ENCODE peak calls at places on chromosome 5, in nine cellular contexts. One of them, this sample, is unnamed.

GRCh38 chr5:140128376-140128775 is 2.6 kb downstream of the IGIP start:
- DNase-seq in psoas muscle: no peak
- DNase-seq in endothelial cell: no peak
- DNase-seq in T47D: no peak
- DNase-seq in activated CD4-positive, CD25-positive, alpha-beta regulatory T cell treated with anti-CD3 and anti-CD28 coated beads, Interleukin-2, amount 50 U/mL, for 16 hours: no peak
- DNase-seq in cerebellum: no peak
- DNase-seq in NCI-H774: no peak
- DNase-seq in tibial nerve: no peak
- DNase-seq in epithelial cell of esophagus: no peak
- DNase-seq in this sample: no peak

GRCh38 chr5:9268226-9268625 is 277.6 kb downstream of the SEMA5A start:
- DNase-seq in psoas muscle: no peak
- DNase-seq in epithelial cell of esophagus: no peak
- DNase-seq in NCI-H774: no peak
- DNase-seq in cerebellum: no peak
- DNase-seq in tibial nerve: no peak
- DNase-seq in activated CD4-positive, CD25-positive, alpha-beta regulatory T cell treated with anti-CD3 and anti-CD28 coated beads, Interleukin-2, amount 50 U/mL, for 16 hours: no peak
- DNase-seq in endothelial cell: no peak
- DNase-seq in T47D: no peak
- DNase-seq in this sample: no peak

GRCh38 chr5:170552486-170553122 is 48.8 kb downstream of the KCNIP1 start:
- DNase-seq in epithelial cell of esophagus: peak
- DNase-seq in psoas muscle: peak
- DNase-seq in cerebellum: peak
- DNase-seq in T47D: peak
- DNase-seq in endothelial cell: peak
- DNase-seq in tibial nerve: peak
- DNase-seq in NCI-H774: no peak
- DNase-seq in activated CD4-positive, CD25-positive, alpha-beta regulatory T cell treated with anti-CD3 and anti-CD28 coated beads, Interleukin-2, amount 50 U/mL, for 16 hours: no peak
- DNase-seq in this sample: no peak

GRCh38 chr5:52839285-52839684 is 51.6 kb downstream of the ITGA1 start:
- DNase-seq in activated CD4-positive, CD25-positive, alpha-beta regulatory T cell treated with anti-CD3 and anti-CD28 coated beads, Interleukin-2, amount 50 U/mL, for 16 hours: no peak
- DNase-seq in psoas muscle: no peak
- DNase-seq in NCI-H774: no peak
- DNase-seq in tibial nerve: no peak
- DNase-seq in endothelial cell: no peak
- DNase-seq in epithelial cell of esophagus: no peak
- DNase-seq in cerebellum: no peak
- DNase-seq in T47D: no peak
- DNase-seq in this sample: no peak

GRCh38 chr5:10632110-10632903 is 68.4 kb downstream of the ANKRD33B start:
- DNase-seq in T47D: no peak
- DNase-seq in cerebellum: no peak
- DNase-seq in tibial nerve: no peak
- DNase-seq in epithelial cell of esophagus: peak
- DNase-seq in activated CD4-positive, CD25-positive, alpha-beta regulatory T cell treated with anti-CD3 and anti-CD28 coated beads, Interleukin-2, amount 50 U/mL, for 16 hours: peak
- DNase-seq in NCI-H774: no peak
- DNase-seq in endothelial cell: no peak
- DNase-seq in psoas muscle: no peak
- DNase-seq in this sample: peak

GRCh38 chr5:177478711-177479646 is 5.5 kb upstream of the DBN1 start:
- DNase-seq in activated CD4-positive, CD25-positive, alpha-beta regulatory T cell treated with anti-CD3 and anti-CD28 coated beads, Interleukin-2, amount 50 U/mL, for 16 hours: no peak
- DNase-seq in NCI-H774: no peak
- DNase-seq in T47D: peak
- DNase-seq in tibial nerve: peak
- DNase-seq in epithelial cell of esophagus: peak
- DNase-seq in psoas muscle: peak
- DNase-seq in cerebellum: no peak
- DNase-seq in endothelial cell: no peak
- DNase-seq in this sample: peak

GRCh38 chr5:9681706-9682105 is 51.6 kb upstream of the TAS2R1 start:
- DNase-seq in tibial nerve: no peak
- DNase-seq in epithelial cell of esophagus: no peak
- DNase-seq in cerebellum: peak
- DNase-seq in psoas muscle: no peak
- DNase-seq in activated CD4-positive, CD25-positive, alpha-beta regulatory T cell treated with anti-CD3 and anti-CD28 coated beads, Interleukin-2, amount 50 U/mL, for 16 hours: no peak
- DNase-seq in NCI-H774: no peak
- DNase-seq in endothelial cell: no peak
- DNase-seq in T47D: no peak
- DNase-seq in this sample: no peak

GRCh38 chr5:133113331-133114061 is 61.7 kb downstream of the HSPA4 start:
- DNase-seq in activated CD4-positive, CD25-positive, alpha-beta regulatory T cell treated with anti-CD3 and anti-CD28 coated beads, Interleukin-2, amount 50 U/mL, for 16 hours: no peak
- DNase-seq in cerebellum: no peak
- DNase-seq in T47D: no peak
- DNase-seq in endothelial cell: no peak
- DNase-seq in psoas muscle: no peak
- DNase-seq in NCI-H774: no peak
- DNase-seq in epithelial cell of esophagus: peak
- DNase-seq in tibial nerve: no peak
- DNase-seq in this sample: peak

GRCh38 chr5:129361441-129362025 is 98.6 kb upstream of the ADAMTS19 start:
- DNase-seq in NCI-H774: no peak
- DNase-seq in endothelial cell: no peak
- DNase-seq in cerebellum: no peak
- DNase-seq in activated CD4-positive, CD25-positive, alpha-beta regulatory T cell treated with anti-CD3 and anti-CD28 coated beads, Interleukin-2, amount 50 U/mL, for 16 hours: no peak
- DNase-seq in T47D: peak
- DNase-seq in psoas muscle: no peak
- DNase-seq in tibial nerve: no peak
- DNase-seq in epithelial cell of esophagus: peak
- DNase-seq in this sample: peak

This sample was measured in MCF 10A.